ENCODE peak calls at places on chromosome 10, in nine cellular contexts. H is hepatocyte, G is right atrium auricular region, M is left ventricle myocardium inferior, T is mesenchymal stem cell, V is lung, E is adrenal gland, A is GM23248, N is cardiac muscle cell. W is an unnamed sample.
A peak's percentile ranks its signal among the peaks of the same experiment; 100 is the strongest.

GRCh38 chr10:110529596-110530011 is 31.9 kb downstream of the DUSP5 start:
- DNase-seq in H (no peak), G (no peak), M (no peak), T (no peak), V (peak; percentile 36), E (no peak), A (peak; percentile 56), N (no peak), W (no peak)

GRCh38 chr10:70499829-70500167 is 21.2 kb downstream of the PALD1 start:
- DNase-seq in H (no peak), G (no peak), M (no peak), T (no peak), V (no peak), E (no peak), A (no peak), N (no peak), W (no peak)

GRCh38 chr10:91197044-91197651 is 23.3 kb upstream of the PCGF5 start:
- DNase-seq in H (no peak), G (peak; percentile 80), M (peak; percentile 34), T (peak; percentile 62), V (no peak), E (peak; percentile 35), A (peak; percentile 85), N (no peak), W (no peak)

GRCh38 chr10:31896972-31897384 is 31.7 kb downstream of the ARHGAP12 start:
- DNase-seq in H (peak; percentile 12), G (no peak), M (no peak), T (peak; percentile 56), V (no peak), E (no peak), A (peak; percentile 77), N (no peak), W (no peak)

GRCh38 chr10:126351021-126351420 is 37.3 kb downstream of the ADAM12 start:
- DNase-seq in H (no peak), G (no peak), M (no peak), T (no peak), V (no peak), E (no peak), A (no peak), N (no peak), W (no peak)

GRCh38 chr10:104403625-104404024 is 50.0 kb downstream of the CFAP58 start:
- DNase-seq in H (no peak), G (no peak), M (no peak), T (no peak), V (no peak), E (no peak), A (no peak), N (no peak), W (no peak)

GRCh38 chr10:31977440-31978157 is 49.0 kb upstream of the ARHGAP12 start:
- DNase-seq in H (no peak), G (no peak), M (no peak), T (peak; percentile 74), V (no peak), E (no peak), A (peak; percentile 82), N (no peak), W (no peak)

GRCh38 chr10:104317195-104318095 is 20.8 kb downstream of the ITPRIP start:
- DNase-seq in H (peak; percentile 39), G (no peak), M (no peak), T (peak; percentile 53), V (no peak), E (no peak), A (peak; percentile 88), N (no peak), W (no peak)

GRCh38 chr10:76910184-76910962 is 727.2 kb downstream of the KCNMA1 start:
- DNase-seq in H (no peak), G (no peak), M (no peak), T (no peak), V (no peak), E (no peak), A (no peak), N (no peak), W (no peak)

GRCh38 chr10:97774811-97775294 is 3.1 kb upstream of the SFRP5 start:
- DNase-seq in H (no peak), G (no peak), M (no peak), T (no peak), V (no peak), E (no peak), A (no peak), N (no peak), W (no peak)

GRCh38 chr10:121260383-121260782 is 337.9 kb downstream of the FGFR2 start:
- DNase-seq in H (no peak), G (no peak), M (no peak), T (peak; percentile 52), V (no peak), E (no peak), A (no peak), N (no peak), W (no peak)

GRCh38 chr10:80410578-80411145 is 2.3 kb downstream of the PRXL2A start:
- DNase-seq in H (peak; percentile 4), G (no peak), M (no peak), T (no peak), V (no peak), E (no peak), A (no peak), N (no peak), W (no peak)

GRCh38 chr10:27485986-27486385 is 18.1 kb upstream of the RAB18 start:
- DNase-seq in H (no peak), G (no peak), M (no peak), T (no peak), V (no peak), E (no peak), A (no peak), N (no peak), W (no peak)

GRCh38 chr10:130904676-130905075 is 406.8 kb downstream of the TCERG1L start:
- DNase-seq in H (no peak), G (no peak), M (no peak), T (no peak), V (no peak), E (no peak), A (no peak), N (no peak), W (no peak)

GRCh38 chr10:46247808-46248569 is 38.8 kb upstream of the ANTXRL start:
- DNase-seq in H (peak; percentile 38), G (peak; percentile 57), M (peak; percentile 35), T (no peak), V (no peak), E (no peak), A (no peak), N (peak; percentile 53), W (no peak)

GRCh38 chr10:72846225-72846624 is 47.3 kb upstream of the OIT3 start:
- DNase-seq in H (no peak), G (no peak), M (no peak), T (peak; percentile 64), V (no peak), E (no peak), A (peak; percentile 79), N (no peak), W (no peak)

GRCh38 chr10:8050561-8051108 is 3.9 kb upstream of the GATA3 start:
- DNase-seq in H (peak; percentile 86), G (no peak), M (no peak), T (peak; percentile 46), V (no peak), E (no peak), A (peak; percentile 44), N (no peak), W (peak; percentile 98)

GRCh38 chr10:90969148-90969547 is 48.3 kb upstream of the ANKRD1 start:
- DNase-seq in H (no peak), G (no peak), M (no peak), T (peak; percentile 3), V (no peak), E (no peak), A (peak; percentile 20), N (no peak), W (no peak)

GRCh38 chr10:131869344-131869743 is 31.5 kb upstream of the PPP2R2D start:
- DNase-seq in H (no peak), G (no peak), M (no peak), T (no peak), V (no peak), E (no peak), A (no peak), N (no peak), W (no peak)

GRCh38 chr10:52644678-52645434 is 127.7 kb downstream of the MBL2 start:
- DNase-seq in H (peak; percentile 65), G (no peak), M (no peak), T (peak; percentile 47), V (peak; percentile 41), E (peak; percentile 33), A (peak; percentile 64), N (peak; percentile 66), W (peak; percentile 63)

GRCh38 chr10:78802866-78803265 is 265.9 kb upstream of the ZMIZ1 start:
- DNase-seq in H (peak; percentile 81), G (peak; percentile 82), M (peak; percentile 74), T (peak; percentile 53), V (peak; percentile 50), E (peak; percentile 32), A (peak; percentile 92), N (no peak), W (no peak)
- H3K4me1 ChIP-seq in H (peaks cover 61% of the 10 kb centered on the region), G (no peaks in the 10 kb centered on the region), M (peaks cover 65% of the 10 kb centered on the region), T (peaks cover 12% of the 10 kb centered on the region), V (peaks cover 3% of the 10 kb centered on the region), E (no peaks in the 10 kb centered on the region), A (peaks cover 53% of the 10 kb centered on the region), N (peaks cover 44% of the 10 kb centered on the region), W (peaks cover 16% of the 10 kb centered on the region)

DNA sequence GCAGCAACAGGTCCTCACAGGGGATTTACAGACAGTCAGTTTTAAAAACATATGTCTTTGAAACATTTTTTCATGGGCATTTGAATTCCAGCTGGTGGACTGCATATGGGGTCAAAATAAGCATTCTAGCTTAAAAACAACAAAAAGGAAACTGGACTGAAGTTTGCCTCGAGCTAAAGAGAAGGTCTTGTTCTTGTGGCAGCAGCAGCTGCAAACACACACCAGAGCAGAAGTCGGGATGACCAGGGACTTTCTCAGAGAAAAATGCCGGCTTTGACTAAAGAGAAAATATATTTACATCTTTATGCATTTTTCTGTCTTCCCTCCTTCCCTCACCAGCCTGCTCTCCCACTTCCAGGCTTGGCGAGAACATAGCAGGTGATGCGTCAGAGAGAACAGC is 361.4 kb downstream of the CXCL12 start:
- DNase-seq in H (no peak), G (no peak), M (no peak), T (no peak), V (no peak), E (no peak), A (no peak), N (no peak), W (no peak)
- H3K4me3 ChIP-seq in H (no peak overlapping the region), G (no peak overlapping the region), M (no peak overlapping the region), T (no peak overlapping the region), V (no peak overlapping the region), E (no peak overlapping the region), A (no peak overlapping the region), N (no peak overlapping the region), W (no peak overlapping the region)

GRCh38 chr10:100462709-100463108 is at the start of gene WNT8B:
- DNase-seq in H (no peak), G (no peak), M (no peak), T (no peak), V (no peak), E (no peak), A (no peak), N (no peak), W (no peak)
- H3K27me3 ChIP-seq in H (peaks cover 38% of the 10 kb centered on the region), G (no peaks in the 10 kb centered on the region), M (peaks cover 29% of the 10 kb centered on the region), T (peaks cover 35% of the 10 kb centered on the region), V (no peaks in the 10 kb centered on the region), E (no peaks in the 10 kb centered on the region), A (peaks cover 44% of the 10 kb centered on the region), N (peaks cover 60% of the 10 kb centered on the region), W (no peaks in the 10 kb centered on the region)

DNA sequence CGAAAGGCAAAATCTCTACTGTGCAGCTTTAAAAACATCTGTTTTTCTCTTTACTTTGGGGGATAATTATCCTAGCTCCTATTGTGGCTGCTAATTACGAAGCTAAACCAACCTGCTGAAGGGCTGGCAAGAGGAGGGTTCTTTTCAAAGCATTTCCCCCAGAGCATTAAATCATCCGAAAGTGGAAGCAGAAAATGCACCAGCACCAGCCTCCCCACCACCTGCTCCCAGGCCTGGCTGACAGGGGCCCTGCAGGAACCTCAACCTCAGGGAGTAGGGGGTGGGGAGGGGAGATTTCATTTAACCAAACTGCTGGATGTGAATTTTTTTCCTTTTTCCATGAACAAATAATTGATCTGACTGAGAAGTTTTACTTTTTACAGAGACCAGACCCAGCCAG is 56.3 kb upstream of the CHST15 start:
- DNase-seq in H (no peak), G (no peak), M (no peak), T (no peak), V (no peak), E (no peak), A (no peak), N (no peak), W (no peak)
- H3K4me1 ChIP-seq in H (peaks cover 8% of the 10 kb centered on the region), G (no peaks in the 10 kb centered on the region), M (peaks cover 43% of the 10 kb centered on the region), T (peaks cover 32% of the 10 kb centered on the region), V (no peaks in the 10 kb centered on the region), E (peaks cover 8% of the 10 kb centered on the region), A (peaks cover 15% of the 10 kb centered on the region), N (no peaks in the 10 kb centered on the region), W (no peaks in the 10 kb centered on the region)

W was measured in Caco-2.